ENCODE peak calls at places on chromosomes 2 and 18, in six cellular contexts. R is nephron progenitor cell, Z is heart left ventricle, A is choroid plexus epithelial cell, W is body of pancreas, U is adrenal gland. X is an unnamed sample.

GRCh38 chr2:10359246-10359645 is 56.5 kb downstream of the HPCAL1 start:
- DNase-seq in U (no peak), A (no peak), R (no peak), W (no peak), Z (no peak), X (no peak)

GRCh38 chr2:109630441-109631425 is 16.6 kb downstream of the SOWAHC start:
- DNase-seq in W (no peak), A (no peak), U (no peak), R (no peak), Z (no peak), X (no peak)

GRCh38 chr18:6414723-6415362 is at the start of gene L3MBTL4:
- DNase-seq in A (no peak), U (peak; percentile 61), Z (peak; percentile 29), R (peak; percentile 52), W (peak; percentile 68), X (no peak)

GRCh38 chr2:162579986-162580385 is 236.1 kb downstream of the GCA start:
- DNase-seq in U (no peak), A (peak; percentile 88), R (peak; percentile 7), W (no peak), Z (no peak), X (no peak)

GRCh38 chr2:144354953-144355352 is 165.0 kb downstream of the ZEB2 start:
- DNase-seq in R (no peak), W (no peak), U (peak; percentile 68), A (peak; percentile 59), Z (no peak), X (no peak)

GRCh38 chr2:198916548-198916947 is 541.2 kb downstream of the SATB2 start:
- DNase-seq in W (no peak), R (no peak), A (no peak), U (no peak), Z (no peak), X (no peak)

GRCh38 chr18:11902522-11903292 is 5.4 kb downstream of the MPPE1 start:
- DNase-seq in R (no peak), A (peak; percentile 53), W (no peak), Z (no peak), U (no peak), X (no peak)

GRCh38 chr2:216735086-216735485 is 39.7 kb upstream of the IGFBP5 start:
- DNase-seq in R (no peak), A (peak; percentile 69), W (no peak), U (no peak), Z (no peak), X (no peak)

GRCh38 chr2:238894950-238895298 is 47.0 kb downstream of the TWIST2 start:
- DNase-seq in W (no peak), R (no peak), A (no peak), U (no peak), Z (no peak), X (no peak)

GRCh38 chr2:145543856-145544255 is 1023.9 kb upstream of the ZEB2 start:
- DNase-seq in A (no peak), U (no peak), Z (no peak), W (no peak), R (no peak), X (no peak)

GRCh38 chr18:43278401-43278800 is 1.1 kb upstream of the SYT4 start:
- DNase-seq in R (no peak), W (no peak), A (no peak), U (no peak), Z (no peak), X (no peak)

GRCh38 chr2:190367091-190367490 is 23.7 kb downstream of the INPP1 start:
- DNase-seq in A (no peak), Z (no peak), R (no peak), U (no peak), W (no peak), X (no peak)

GRCh38 chr2:20382965-20383800 is 32.5 kb upstream of the PUM2 start:
- DNase-seq in W (no peak), A (peak; percentile 77), R (no peak), U (no peak), Z (no peak), X (no peak)

GRCh38 chr2:230722207-230722606 is 9.6 kb downstream of the CAB39 start:
- DNase-seq in W (no peak), Z (no peak), U (no peak), R (no peak), A (no peak), X (no peak)

GRCh38 chr2:33153008-33153407 is 206.3 kb downstream of the LTBP1 start:
- DNase-seq in U (no peak), R (no peak), W (no peak), Z (no peak), A (peak; percentile 92), X (no peak)

GRCh38 chr2:171365232-171365631 is 68.6 kb downstream of the METTL8 start:
- DNase-seq in A (no peak), Z (no peak), R (no peak), W (no peak), U (no peak), X (no peak)

GRCh38 chr18:63907649-63908048 is at the start of gene SERPINB10:
- DNase-seq in W (no peak), U (no peak), A (no peak), R (no peak), Z (no peak), X (no peak)

GRCh38 chr2:190318931-190319556 is 582 bp downstream of the HIBCH start:
- DNase-seq in Z (no peak), U (no peak), A (peak; percentile 17), W (peak; percentile 22), R (peak; percentile 14), X (no peak)

GRCh38 chr2:225464346-225465025 is 65.0 kb downstream of the NYAP2 start:
- DNase-seq in R (no peak), A (no peak), U (no peak), Z (no peak), W (no peak), X (no peak)

GRCh38 chr18:2932247-2933181 is 80.4 kb downstream of the LPIN2 start:
- DNase-seq in Z (no peak), W (peak; percentile 45), U (no peak), A (peak; percentile 83), R (peak; percentile 48), X (no peak)

GRCh38 chr2:120736202-120736954 is 710 bp downstream of the GLI2 start:
- DNase-seq in R (peak; percentile 72), U (peak; percentile 30), A (no peak), Z (no peak), W (no peak), X (no peak)

GRCh38 chr2:11749646-11750349 is 3.4 kb downstream of the LPIN1 start:
- DNase-seq in Z (no peak), W (no peak), U (no peak), A (peak; percentile 53), R (no peak), X (no peak)

DNA sequence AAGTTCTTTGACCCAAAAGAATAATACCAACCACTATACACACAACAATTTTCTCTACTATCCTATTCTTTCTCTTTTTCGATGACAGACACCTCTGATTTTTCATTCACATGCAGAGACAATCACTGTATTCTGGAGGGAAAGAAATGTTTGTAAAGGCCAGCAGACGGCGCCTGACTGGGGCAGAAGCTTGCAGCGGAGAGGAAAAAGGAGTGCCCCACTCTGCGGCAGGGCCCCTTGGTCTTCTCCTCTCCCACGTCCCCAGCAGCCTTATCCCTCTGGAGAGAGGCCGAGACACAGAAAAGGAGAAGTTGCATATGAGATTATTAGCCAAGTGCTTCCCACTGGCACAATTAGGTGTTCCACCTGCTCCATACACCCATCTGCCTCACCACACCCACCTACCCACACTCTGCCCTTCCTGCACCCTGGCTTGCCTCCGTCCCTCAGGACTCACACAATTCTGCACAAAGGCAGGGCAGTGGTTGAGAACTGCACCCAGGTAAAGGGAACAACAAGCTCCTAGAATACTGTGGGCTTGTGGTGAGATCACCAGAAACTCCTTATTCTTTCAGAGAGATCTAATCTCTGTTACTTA is 687.3 kb downstream of the NRXN1 start:
- DNase-seq in Z (no peak), W (no peak), R (peak; percentile 21), U (no peak), A (no peak), X (no peak)
- TF ChIP-seq CTCF in Z (no peak), W (no peak), R (peak; percentile 48), U (no peak), A (no peak), X (no peak)

GRCh38 chr2:24083567-24084385 is 858 bp downstream of the TP53I3 start:
- DNase-seq in W (no peak), A (peak; percentile 84), R (no peak), Z (no peak), U (no peak), X (no peak)
- TF ChIP-seq CTCF in W (no peak), A (peak; percentile 28), R (no peak), Z (no peak), U (no peak), X (no peak)

GRCh38 chr2:67237288-67237687 is 159.8 kb upstream of the ETAA1 start:
- DNase-seq in Z (no peak), R (no peak), A (peak; percentile 6), W (no peak), U (no peak), X (no peak)

GRCh38 chr2:67234443-67234842 is 162.7 kb upstream of the ETAA1 start:
- DNase-seq in U (peak; percentile 30), R (no peak), W (peak; percentile 56), A (peak; percentile 72), Z (no peak), X (no peak)
- TF ChIP-seq CTCF in U (peak; percentile 61), R (peak; percentile 26), W (peak; percentile 87), A (peak; percentile 84), Z (no peak), X (no peak)

DNA sequence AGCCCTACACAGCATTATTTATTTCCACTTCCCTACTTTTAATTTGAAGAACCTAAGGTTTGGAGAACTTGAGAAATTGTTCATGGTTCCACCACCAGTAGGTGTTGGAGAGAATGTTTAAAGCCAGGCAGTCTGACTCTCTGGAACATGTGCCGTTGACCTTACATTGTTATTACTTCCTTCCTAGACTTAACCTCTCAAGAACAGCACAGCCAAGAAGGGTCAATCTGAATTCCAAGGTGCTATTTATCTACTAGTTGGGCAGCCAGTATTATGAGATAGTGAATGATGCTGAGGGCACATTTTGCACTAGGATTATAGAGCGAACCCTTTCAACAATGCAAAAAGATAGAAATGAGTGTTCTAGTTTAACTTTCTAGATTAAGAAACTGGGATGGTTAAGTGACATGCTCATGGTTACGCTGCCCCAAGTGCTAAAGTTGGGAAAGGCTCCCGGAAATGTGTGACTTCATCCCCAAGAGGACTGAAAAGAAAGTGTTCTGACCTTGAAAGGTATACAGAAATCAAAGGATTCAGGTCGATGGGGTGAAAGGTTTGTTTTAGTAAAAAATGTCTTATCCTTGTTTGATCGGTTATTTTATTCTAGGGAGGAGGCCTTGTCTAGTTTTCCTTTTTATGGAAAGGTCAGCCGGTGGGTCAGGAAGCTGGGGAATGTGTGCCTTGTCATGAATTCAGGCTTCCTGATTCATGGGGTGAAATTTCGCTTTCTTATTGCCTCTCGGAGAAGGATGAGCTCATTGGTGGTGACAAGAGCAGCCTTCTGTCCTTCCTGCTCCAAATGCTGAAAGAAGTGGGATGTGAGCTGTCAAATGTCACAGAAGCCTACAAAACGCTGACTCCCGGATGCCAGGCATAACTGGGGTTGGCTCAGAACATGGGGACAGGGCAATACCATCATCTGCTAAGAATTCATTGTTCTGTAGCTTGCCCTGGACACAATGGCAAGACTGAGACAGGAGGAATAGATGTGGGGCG is 55.5 kb upstream of the FAM136A start:
- DNase-seq in U (no peak), R (no peak), Z (no peak), A (no peak), W (no peak), X (no peak)
- TF ChIP-seq CTCF in U (no peak), R (no peak), Z (no peak), A (no peak), W (no peak), X (no peak)

X was measured in natural killer cell.